ENCODE peak calls at places on chromosomes 7 and 10, in eight cellular contexts. V, S, Q, K, I, G, T and B are unnamed samples.

GRCh38 chr7:35623381-35623780 is 71.6 kb downstream of the HERPUD2 start:
- DNase-seq in K (no peak), V (no peak), T (no peak), G (no peak), S (no peak), I (no peak), Q (no peak), B (no peak)

GRCh38 chr10:10846476-10846875 is 171.2 kb upstream of the CELF2 start:
- DNase-seq in Q (no peak), K (no peak), S (no peak), I (no peak), G (no peak), T (no peak), V (no peak), B (no peak)

GRCh38 chr10:84352251-84352842 is 24.0 kb downstream of the CCSER2 start:
- DNase-seq in Q (peak; percentile 36), I (peak; percentile 72), S (no peak), G (peak; percentile 82), T (no peak), K (no peak), V (peak; percentile 61), B (peak; percentile 66)

GRCh38 chr7:27647052-27647451 is 15.6 kb downstream of the HIBADH start:
- DNase-seq in G (no peak), V (peak; percentile 82), K (no peak), T (no peak), I (peak; percentile 82), Q (no peak), S (no peak), B (no peak)

GRCh38 chr7:74083928-74084721 is 521 bp downstream of the LIMK1 start:
- DNase-seq in K (peak; percentile 71), T (no peak), V (peak; percentile 55), G (no peak), Q (no peak), S (no peak), I (peak; percentile 59), B (no peak)

GRCh38 chr10:112695539-112695938 is 248.5 kb downstream of the VTI1A start:
- DNase-seq in S (no peak), V (no peak), K (no peak), G (no peak), Q (no peak), T (no peak), I (no peak), B (no peak)

GRCh38 chr7:363626-364025 is 73.7 kb downstream of the FOXL3 start:
- DNase-seq in K (no peak), V (no peak), S (no peak), G (no peak), T (no peak), I (no peak), Q (no peak), B (no peak)

GRCh38 chr10:789831-790701 is 100.6 kb upstream of the DIP2C start:
- DNase-seq in V (no peak), I (no peak), Q (no peak), T (no peak), K (peak; percentile 37), G (no peak), S (no peak), B (no peak)

GRCh38 chr7:132138817-132139216 is 437.5 kb downstream of the PLXNA4 start:
- DNase-seq in I (no peak), K (no peak), T (no peak), Q (no peak), S (no peak), V (peak; percentile 76), G (no peak), B (no peak)

GRCh38 chr7:3979956-3980643 is 679.0 kb downstream of the SDK1 start:
- DNase-seq in V (peak; percentile 75), K (no peak), G (no peak), S (no peak), T (no peak), Q (no peak), I (no peak), B (no peak)

GRCh38 chr10:126373137-126373536 is 15.1 kb downstream of the ADAM12 start:
- DNase-seq in I (peak; percentile 50), S (no peak), G (no peak), Q (no peak), T (no peak), K (peak; percentile 38), V (peak; percentile 34), B (no peak)

GRCh38 chr10:72379776-72380175 is 25.1 kb upstream of the DNAJB12 start:
- DNase-seq in S (no peak), K (no peak), T (no peak), I (peak; percentile 16), G (no peak), V (peak; percentile 35), Q (no peak), B (no peak)

DNA sequence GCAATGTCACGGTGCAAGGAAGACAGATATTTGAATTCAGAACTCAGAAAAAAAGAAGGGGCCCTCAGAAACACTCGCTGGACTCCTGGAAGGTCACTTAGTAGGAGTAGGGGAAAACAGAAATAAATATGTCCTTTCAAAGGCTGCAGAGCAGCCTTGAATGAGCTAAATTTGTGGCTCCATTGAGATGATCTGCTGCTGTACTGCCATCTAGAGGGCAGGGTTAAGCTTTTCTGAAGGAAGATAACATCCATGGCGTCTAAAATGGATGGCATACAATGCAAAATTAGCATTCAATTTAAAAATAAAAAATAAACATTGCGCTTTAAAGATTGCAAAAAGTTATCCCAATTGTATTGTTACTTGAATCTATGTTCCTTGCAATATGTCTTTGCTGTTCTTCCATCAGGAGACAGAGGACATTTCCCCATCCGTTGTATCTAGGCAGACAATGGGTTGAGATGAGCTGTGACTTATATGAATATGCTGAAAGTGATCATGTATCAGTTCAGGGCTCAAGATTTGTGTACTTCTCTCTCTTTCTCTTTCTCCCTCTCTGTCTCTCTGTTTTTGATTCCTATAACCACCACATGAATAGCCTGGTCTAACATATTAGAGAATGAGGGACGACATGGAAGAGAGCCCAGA is 642.2 kb downstream of the SH2D4B start:
- DNase-seq in Q (no peak), S (no peak), I (peak; percentile 2), K (no peak), G (peak; percentile 18), T (peak; percentile 13), V (no peak), B (peak; percentile 35)
- TF ChIP-seq CTCF in Q (peak; percentile 15), S (peak; percentile 41), I (peak; percentile 34), K (no peak), G (no peak), T (peak; percentile 63), V (no peak), B (peak; percentile 64)

GRCh38 chr7:151624246-151624928 is 104.7 kb upstream of the RHEB start:
- DNase-seq in V (no peak), G (no peak), T (no peak), Q (no peak), S (no peak), I (no peak), K (no peak), B (no peak)

GRCh38 chr7:151623766-151624165 is 104.1 kb upstream of the RHEB start:
- DNase-seq in G (no peak), I (peak; percentile 53), S (no peak), K (no peak), Q (no peak), V (peak; percentile 92), T (no peak), B (no peak)

GRCh38 chr7:151629873-151630272 is 110.2 kb upstream of the RHEB start:
- DNase-seq in T (no peak), I (no peak), G (no peak), S (no peak), K (no peak), V (no peak), Q (no peak), B (no peak)

GRCh38 chr7:151628846-151629604 is 109.3 kb upstream of the RHEB start:
- DNase-seq in I (no peak), V (no peak), G (peak; percentile 31), T (no peak), Q (no peak), K (no peak), S (no peak), B (no peak)

GRCh38 chr7:151626422-151627115 is 106.9 kb upstream of the RHEB start:
- DNase-seq in V (peak; percentile 29), K (no peak), S (no peak), G (peak; percentile 57), Q (peak; percentile 28), T (no peak), I (no peak), B (no peak)
- TF ChIP-seq CTCF in V (peak; percentile 30), K (no peak), S (peak; percentile 60), G (no peak), Q (peak; percentile 46), T (peak; percentile 45), I (peak; percentile 29), B (no peak)

GRCh38 chr10:132507956-132508490 is 29.6 kb upstream of the INPP5A start:
- DNase-seq in Q (no peak), K (peak; percentile 31), V (no peak), T (no peak), I (no peak), S (no peak), G (no peak), B (no peak)

GRCh38 chr10:132510174-132510611 is 27.4 kb upstream of the INPP5A start:
- DNase-seq in G (no peak), K (peak; percentile 35), V (no peak), I (no peak), T (no peak), S (no peak), Q (no peak), B (no peak)

GRCh38 chr10:132509506-132510173 is 27.9 kb upstream of the INPP5A start:
- DNase-seq in Q (no peak), K (peak; percentile 28), I (no peak), T (no peak), G (no peak), V (no peak), S (no peak), B (no peak)

GRCh38 chr10:132507467-132507955 is 30.1 kb upstream of the INPP5A start:
- DNase-seq in V (no peak), Q (no peak), I (no peak), K (peak; percentile 36), G (peak; percentile 5), S (no peak), T (no peak), B (no peak)

GRCh38 chr10:132508497-132509443 is 28.8 kb upstream of the INPP5A start:
- DNase-seq in Q (no peak), I (no peak), K (peak; percentile 35), V (no peak), T (no peak), S (no peak), G (no peak), B (no peak)
- TF ChIP-seq CTCF in Q (no peak), I (peak; percentile 10), K (peak; percentile 17), V (no peak), T (no peak), S (no peak), G (no peak), B (no peak)

GRCh38 chr7:2517004-2517403 is 2.6 kb upstream of the LFNG start:
- DNase-seq in S (no peak), Q (peak; percentile 67), I (peak; percentile 93), G (no peak), T (no peak), V (peak; percentile 98), K (no peak), B (no peak)
- TF ChIP-seq CTCF in S (no peak), Q (no peak), I (peak; percentile 30), G (no peak), T (no peak), V (no peak), K (no peak), B (no peak)

GRCh38 chr10:70198696-70199466 is 28.6 kb upstream of the SAR1A start:
- DNase-seq in Q (no peak), G (no peak), I (no peak), K (no peak), V (no peak), T (no peak), S (no peak), B (no peak)
- TF ChIP-seq CTCF in Q (no peak), G (no peak), I (no peak), K (no peak), V (no peak), T (no peak), S (no peak), B (no peak)